ENCODE peak calls at places on chromosomes 13 and 19, in seven cellular contexts. One of them, this sample, is unnamed.

GRCh38 chr19:30535011-30535410 is 162.8 kb downstream of the ZNF536 start:
- DNase-seq in H9: no peak
- DNase-seq in neuronal stem cell: no peak
- DNase-seq in H1: no peak
- DNase-seq in mesendoderm: peak
- DNase-seq in mesenchymal stem cell: no peak
- DNase-seq in trophoblast cell: no peak
- DNase-seq in this sample: no peak

GRCh38 chr13:89279374-89279773 is 1608.2 kb downstream of the SLITRK5 start:
- DNase-seq in H9: no peak
- DNase-seq in neuronal stem cell: no peak
- DNase-seq in H1: no peak
- DNase-seq in mesendoderm: no peak
- DNase-seq in mesenchymal stem cell: peak
- DNase-seq in trophoblast cell: no peak
- DNase-seq in this sample: no peak

GRCh38 chr19:46586294-46586693 is 14.8 kb upstream of the CALM3 start:
- DNase-seq in H9: no peak
- DNase-seq in neuronal stem cell: no peak
- DNase-seq in H1: no peak
- DNase-seq in mesendoderm: no peak
- DNase-seq in mesenchymal stem cell: no peak
- DNase-seq in trophoblast cell: no peak
- DNase-seq in this sample: no peak

GRCh38 chr13:105441406-105441805 is 1094.1 kb downstream of the EFNB2 start:
- DNase-seq in H9: no peak
- DNase-seq in neuronal stem cell: no peak
- DNase-seq in H1: no peak
- DNase-seq in mesendoderm: no peak
- DNase-seq in mesenchymal stem cell: peak
- DNase-seq in trophoblast cell: no peak
- DNase-seq in this sample: no peak

GRCh38 chr19:29671393-29672076 is 6.3 kb downstream of the PLEKHF1 start:
- DNase-seq in H9: no peak
- DNase-seq in neuronal stem cell: no peak
- DNase-seq in H1: no peak
- DNase-seq in mesendoderm: no peak
- DNase-seq in mesenchymal stem cell: peak
- DNase-seq in trophoblast cell: peak
- DNase-seq in this sample: no peak

GRCh38 chr13:72648513-72649065 is 78.8 kb downstream of the MZT1 start:
- DNase-seq in H9: no peak
- DNase-seq in neuronal stem cell: no peak
- DNase-seq in H1: no peak
- DNase-seq in mesendoderm: peak
- DNase-seq in mesenchymal stem cell: peak
- DNase-seq in trophoblast cell: no peak
- DNase-seq in this sample: no peak

GRCh38 chr19:46052896-46053295 is 12.1 kb upstream of the IGFL4 start:
- DNase-seq in H9: no peak
- DNase-seq in neuronal stem cell: no peak
- DNase-seq in H1: no peak
- DNase-seq in mesendoderm: no peak
- DNase-seq in mesenchymal stem cell: no peak
- DNase-seq in trophoblast cell: no peak
- DNase-seq in this sample: no peak

GRCh38 chr19:39778763-39779162 is at the start of gene LEUTX:
- DNase-seq in H9: no peak
- DNase-seq in neuronal stem cell: no peak
- DNase-seq in H1: no peak
- DNase-seq in mesendoderm: no peak
- DNase-seq in mesenchymal stem cell: no peak
- DNase-seq in trophoblast cell: no peak
- DNase-seq in this sample: no peak

GRCh38 chr13:40672310-40673060 is 6.0 kb upstream of the FOXO1 start:
- DNase-seq in H9: no peak
- DNase-seq in neuronal stem cell: no peak
- DNase-seq in H1: no peak
- DNase-seq in mesendoderm: peak
- DNase-seq in mesenchymal stem cell: peak
- DNase-seq in trophoblast cell: no peak
- DNase-seq in this sample: peak

GRCh38 chr19:8600064-8600463 is 10.5 kb downstream of the ADAMTS10 start:
- DNase-seq in H9: no peak
- DNase-seq in neuronal stem cell: no peak
- DNase-seq in H1: no peak
- DNase-seq in mesendoderm: no peak
- DNase-seq in mesenchymal stem cell: no peak
- DNase-seq in trophoblast cell: no peak
- DNase-seq in this sample: no peak

GRCh38 chr19:42051166-42052115 is 18.6 kb downstream of the GRIK5 start:
- DNase-seq in H9: no peak
- DNase-seq in neuronal stem cell: no peak
- DNase-seq in H1: no peak
- DNase-seq in mesendoderm: no peak
- DNase-seq in mesenchymal stem cell: no peak
- DNase-seq in trophoblast cell: peak
- DNase-seq in this sample: no peak

GRCh38 chr19:18995804-18996241 is 37.5 kb downstream of the SUGP2 start:
- DNase-seq in H9: peak
- DNase-seq in neuronal stem cell: peak
- DNase-seq in H1: peak
- DNase-seq in mesendoderm: peak
- DNase-seq in mesenchymal stem cell: peak
- DNase-seq in trophoblast cell: peak
- DNase-seq in this sample: peak

GRCh38 chr13:35766663-35767062 is 290.2 kb upstream of the MAB21L1 start:
- DNase-seq in H9: no peak
- DNase-seq in neuronal stem cell: no peak
- DNase-seq in H1: no peak
- DNase-seq in mesendoderm: no peak
- DNase-seq in mesenchymal stem cell: no peak
- DNase-seq in trophoblast cell: no peak
- DNase-seq in this sample: no peak

GRCh38 chr13:57640582-57640981 is 9.0 kb downstream of the PCDH17 start:
- DNase-seq in H9: no peak
- DNase-seq in neuronal stem cell: no peak
- DNase-seq in H1: no peak
- DNase-seq in mesendoderm: no peak
- DNase-seq in mesenchymal stem cell: peak
- DNase-seq in trophoblast cell: no peak
- DNase-seq in this sample: no peak

GRCh38 chr13:85528578-85529215 is 270.5 kb downstream of the SLITRK6 start:
- DNase-seq in H9: no peak
- DNase-seq in neuronal stem cell: no peak
- DNase-seq in H1: no peak
- DNase-seq in mesendoderm: peak
- DNase-seq in mesenchymal stem cell: peak
- DNase-seq in trophoblast cell: peak
- DNase-seq in this sample: peak

GRCh38 chr13:99969934-99970760 is 1.4 kb downstream of the ZIC5 start:
- DNase-seq in H9: peak
- DNase-seq in neuronal stem cell: no peak
- DNase-seq in H1: peak
- DNase-seq in mesendoderm: peak
- DNase-seq in mesenchymal stem cell: no peak
- DNase-seq in trophoblast cell: peak
- DNase-seq in this sample: no peak

GRCh38 chr13:45989607-45990006 is 62.9 kb downstream of the ZC3H13 start:
- DNase-seq in H9: no peak
- DNase-seq in neuronal stem cell: no peak
- DNase-seq in H1: no peak
- DNase-seq in mesendoderm: no peak
- DNase-seq in mesenchymal stem cell: no peak
- DNase-seq in trophoblast cell: no peak
- DNase-seq in this sample: peak

GRCh38 chr13:97367016-97367415 is 67.0 kb upstream of the RAP2A start:
- DNase-seq in H9: no peak
- DNase-seq in neuronal stem cell: peak
- DNase-seq in H1: no peak
- DNase-seq in mesendoderm: peak
- DNase-seq in mesenchymal stem cell: peak
- DNase-seq in trophoblast cell: peak
- DNase-seq in this sample: peak

GRCh38 chr13:107203146-107203847 is 635.4 kb upstream of the ARGLU1 start:
- DNase-seq in H9: peak
- DNase-seq in neuronal stem cell: peak
- DNase-seq in H1: peak
- DNase-seq in mesendoderm: peak
- DNase-seq in mesenchymal stem cell: peak
- DNase-seq in trophoblast cell: peak
- DNase-seq in this sample: no peak

GRCh38 chr19:48480476-48481190 is 11.5 kb downstream of the CYTH2 start:
- DNase-seq in H9: no peak
- DNase-seq in neuronal stem cell: no peak
- DNase-seq in H1: no peak
- DNase-seq in mesendoderm: no peak
- DNase-seq in mesenchymal stem cell: no peak
- DNase-seq in trophoblast cell: peak
- DNase-seq in this sample: no peak

GRCh38 chr19:10621966-10622365 is 3.4 kb upstream of the SLC44A2 start:
- DNase-seq in H9: no peak
- DNase-seq in neuronal stem cell: no peak
- DNase-seq in H1: no peak
- DNase-seq in mesendoderm: no peak
- DNase-seq in mesenchymal stem cell: no peak
- DNase-seq in trophoblast cell: no peak
- DNase-seq in this sample: no peak

GRCh38 chr13:69474286-69474685 is 633.3 kb upstream of the ATXN8OS start:
- DNase-seq in H9: no peak
- DNase-seq in neuronal stem cell: no peak
- DNase-seq in H1: no peak
- DNase-seq in mesendoderm: no peak
- DNase-seq in mesenchymal stem cell: no peak
- DNase-seq in trophoblast cell: peak
- DNase-seq in this sample: no peak

DNA sequence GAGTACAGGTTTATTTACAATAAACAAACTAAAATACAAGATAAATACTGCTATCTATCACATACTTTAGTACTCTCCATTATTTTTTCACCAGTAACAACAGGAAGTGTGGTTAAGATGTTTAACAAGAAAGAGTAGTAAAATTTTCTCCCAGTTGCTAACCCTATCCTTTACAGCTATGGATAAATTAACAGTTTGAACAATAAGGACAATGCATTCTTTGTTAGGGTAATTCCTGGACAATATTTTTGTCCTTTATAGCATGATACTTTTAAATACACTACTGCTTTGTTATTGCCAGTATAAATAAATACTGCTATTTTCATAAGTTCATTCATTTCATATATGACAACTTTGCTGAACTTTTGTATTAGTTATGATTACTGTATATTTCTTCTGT is 630.2 kb upstream of the ATXN8OS start:
- DNase-seq in H9: no peak
- DNase-seq in neuronal stem cell: no peak
- DNase-seq in H1: no peak
- DNase-seq in mesendoderm: no peak
- DNase-seq in mesenchymal stem cell: no peak
- DNase-seq in trophoblast cell: no peak
- DNase-seq in this sample: no peak
- H3K23ac ChIP-seq in H9: no peak
- H3K23ac ChIP-seq in neuronal stem cell: no peak
- H3K23ac ChIP-seq in H1: no peak
- H3K23ac ChIP-seq in mesendoderm: no peak
- H3K23ac ChIP-seq in mesenchymal stem cell: no peak
- H3K23ac ChIP-seq in trophoblast cell: no peak
- H3K23ac ChIP-seq in this sample: no peak

DNA sequence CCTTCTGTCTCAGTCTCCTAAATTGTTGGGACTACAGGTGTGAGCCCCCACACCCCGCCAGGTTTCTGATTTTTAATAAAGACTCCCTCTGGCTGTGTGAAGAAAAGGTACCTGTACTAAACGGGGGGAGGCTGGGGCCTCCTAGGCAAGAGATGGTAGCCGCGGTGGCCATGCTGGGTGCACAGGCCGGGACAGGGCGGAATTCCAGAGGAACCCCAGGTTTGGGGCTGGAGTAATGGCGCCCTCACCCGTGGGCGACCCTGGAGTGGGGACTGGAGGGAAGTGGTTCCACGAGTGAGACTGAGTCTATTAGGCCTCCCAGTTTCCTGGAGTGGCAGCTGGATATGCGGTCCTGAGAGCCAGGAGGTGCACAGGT is 1.6 kb upstream of the CBARP start:
- DNase-seq in H9: no peak
- DNase-seq in neuronal stem cell: no peak
- DNase-seq in H1: no peak
- DNase-seq in mesendoderm: no peak
- DNase-seq in mesenchymal stem cell: no peak
- DNase-seq in trophoblast cell: no peak
- DNase-seq in this sample: no peak
- H3K23ac ChIP-seq in H9: no peak
- H3K23ac ChIP-seq in neuronal stem cell: peak
- H3K23ac ChIP-seq in H1: no peak
- H3K23ac ChIP-seq in mesendoderm: no peak
- H3K23ac ChIP-seq in mesenchymal stem cell: no peak
- H3K23ac ChIP-seq in trophoblast cell: no peak
- H3K23ac ChIP-seq in this sample: no peak

GRCh38 chr19:6271721-6272410 is 7.9 kb downstream of the MLLT1 start:
- DNase-seq in H9: peak
- DNase-seq in neuronal stem cell: no peak
- DNase-seq in H1: no peak
- DNase-seq in mesendoderm: peak
- DNase-seq in mesenchymal stem cell: peak
- DNase-seq in trophoblast cell: no peak
- DNase-seq in this sample: peak
- H3K23ac ChIP-seq in H9: no peak
- H3K23ac ChIP-seq in neuronal stem cell: peak
- H3K23ac ChIP-seq in H1: no peak
- H3K23ac ChIP-seq in mesendoderm: no peak
- H3K23ac ChIP-seq in mesenchymal stem cell: no peak
- H3K23ac ChIP-seq in trophoblast cell: no peak
- H3K23ac ChIP-seq in this sample: peak

GRCh38 chr13:27824121-27824520 is 31.8 kb downstream of the GSX1 start:
- DNase-seq in H9: no peak
- DNase-seq in neuronal stem cell: no peak
- DNase-seq in H1: no peak
- DNase-seq in mesendoderm: no peak
- DNase-seq in mesenchymal stem cell: no peak
- DNase-seq in trophoblast cell: no peak
- DNase-seq in this sample: no peak
- H3K23ac ChIP-seq in H9: no peak
- H3K23ac ChIP-seq in neuronal stem cell: no peak
- H3K23ac ChIP-seq in H1: no peak
- H3K23ac ChIP-seq in mesendoderm: no peak
- H3K23ac ChIP-seq in mesenchymal stem cell: no peak
- H3K23ac ChIP-seq in trophoblast cell: no peak
- H3K23ac ChIP-seq in this sample: no peak

DNA sequence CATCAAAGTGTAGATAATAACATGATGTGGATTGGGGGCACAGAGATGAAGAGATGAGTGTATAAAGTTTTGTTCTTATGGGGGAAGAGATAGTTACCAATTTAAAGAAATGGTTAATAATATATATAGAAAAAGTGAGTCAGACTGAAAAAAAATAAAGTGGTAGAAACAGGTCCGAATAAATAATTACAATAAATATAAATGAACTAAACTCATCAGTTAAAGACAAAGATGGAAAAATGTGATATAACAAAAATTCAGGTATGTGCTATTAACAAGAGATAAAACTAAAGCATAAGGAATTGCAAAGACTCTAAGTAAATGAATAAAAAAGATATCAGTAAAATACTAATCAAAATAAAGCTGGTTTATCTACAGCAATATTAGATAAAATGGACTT is 61.1 kb upstream of the KPNA3 start:
- DNase-seq in H9: no peak
- DNase-seq in neuronal stem cell: no peak
- DNase-seq in H1: no peak
- DNase-seq in mesendoderm: no peak
- DNase-seq in mesenchymal stem cell: no peak
- DNase-seq in trophoblast cell: no peak
- DNase-seq in this sample: no peak
- H3K23ac ChIP-seq in H9: no peak
- H3K23ac ChIP-seq in neuronal stem cell: no peak
- H3K23ac ChIP-seq in H1: no peak
- H3K23ac ChIP-seq in mesendoderm: no peak
- H3K23ac ChIP-seq in mesenchymal stem cell: no peak
- H3K23ac ChIP-seq in trophoblast cell: no peak
- H3K23ac ChIP-seq in this sample: no peak